ENCODE peak calls at places on chromosomes 3 and 15, in ten cellular contexts. One of them, this sample, is unnamed.

GRCh38 chr3:182651461-182651860 is 141.8 kb upstream of the ATP11B start:
- DNase-seq in stromal cell of bone marrow: no peak
- DNase-seq in HEK293T: no peak
- DNase-seq in substantia nigra: no peak
- DNase-seq in germinal center: no peak
- DNase-seq in mammary epithelial cell: no peak
- DNase-seq in foreskin fibroblast: no peak
- DNase-seq in HTR-8/SVneo: no peak
- DNase-seq in effector memory CD8-positive, alpha-beta T cell: no peak
- DNase-seq in breast epithelium: no peak
- DNase-seq in this sample: no peak

GRCh38 chr3:61812517-61812916 is 251.1 kb downstream of the PTPRG start:
- DNase-seq in effector memory CD8-positive, alpha-beta T cell: no peak
- DNase-seq in substantia nigra: no peak
- DNase-seq in HTR-8/SVneo: no peak
- DNase-seq in HEK293T: no peak
- DNase-seq in stromal cell of bone marrow: no peak
- DNase-seq in mammary epithelial cell: no peak
- DNase-seq in germinal center: no peak
- DNase-seq in foreskin fibroblast: peak; percentile 21
- DNase-seq in breast epithelium: no peak
- DNase-seq in this sample: no peak

GRCh38 chr3:194925614-194926013 is 239.9 kb downstream of the FAM43A start:
- DNase-seq in foreskin fibroblast: no peak
- DNase-seq in substantia nigra: no peak
- DNase-seq in germinal center: no peak
- DNase-seq in mammary epithelial cell: no peak
- DNase-seq in HEK293T: no peak
- DNase-seq in effector memory CD8-positive, alpha-beta T cell: no peak
- DNase-seq in HTR-8/SVneo: no peak
- DNase-seq in stromal cell of bone marrow: no peak
- DNase-seq in breast epithelium: no peak
- DNase-seq in this sample: no peak

GRCh38 chr15:59295742-59296090 is 77.0 kb downstream of the MYO1E start:
- DNase-seq in effector memory CD8-positive, alpha-beta T cell: no peak
- DNase-seq in HTR-8/SVneo: no peak
- DNase-seq in HEK293T: no peak
- DNase-seq in germinal center: no peak
- DNase-seq in mammary epithelial cell: no peak
- DNase-seq in stromal cell of bone marrow: no peak
- DNase-seq in breast epithelium: no peak
- DNase-seq in substantia nigra: no peak
- DNase-seq in foreskin fibroblast: no peak
- DNase-seq in this sample: no peak

GRCh38 chr3:130390079-130390478 is 44.6 kb downstream of the COL6A5 start:
- DNase-seq in mammary epithelial cell: peak; percentile 15
- DNase-seq in HTR-8/SVneo: no peak
- DNase-seq in germinal center: no peak
- DNase-seq in HEK293T: no peak
- DNase-seq in foreskin fibroblast: no peak
- DNase-seq in effector memory CD8-positive, alpha-beta T cell: no peak
- DNase-seq in stromal cell of bone marrow: no peak
- DNase-seq in substantia nigra: no peak
- DNase-seq in breast epithelium: no peak
- DNase-seq in this sample: no peak

GRCh38 chr3:13572926-13573623 is 24.1 kb downstream of the FBLN2 start:
- DNase-seq in germinal center: no peak
- DNase-seq in effector memory CD8-positive, alpha-beta T cell: no peak
- DNase-seq in mammary epithelial cell: no peak
- DNase-seq in HTR-8/SVneo: no peak
- DNase-seq in stromal cell of bone marrow: no peak
- DNase-seq in substantia nigra: no peak
- DNase-seq in HEK293T: no peak
- DNase-seq in foreskin fibroblast: no peak
- DNase-seq in breast epithelium: no peak
- DNase-seq in this sample: no peak

GRCh38 chr15:100873029-100873677 is 6.5 kb upstream of the ALDH1A3 start:
- DNase-seq in effector memory CD8-positive, alpha-beta T cell: peak; percentile 33
- DNase-seq in stromal cell of bone marrow: peak; percentile 77
- DNase-seq in foreskin fibroblast: peak; percentile 91
- DNase-seq in HTR-8/SVneo: peak; percentile 79
- DNase-seq in HEK293T: peak; percentile 79
- DNase-seq in substantia nigra: peak; percentile 55
- DNase-seq in breast epithelium: no peak
- DNase-seq in mammary epithelial cell: peak; percentile 85
- DNase-seq in germinal center: peak; percentile 68
- DNase-seq in this sample: peak; percentile 69

GRCh38 chr3:190505381-190506003 is 8.4 kb upstream of the IL1RAP start:
- DNase-seq in HTR-8/SVneo: no peak
- DNase-seq in foreskin fibroblast: no peak
- DNase-seq in effector memory CD8-positive, alpha-beta T cell: no peak
- DNase-seq in mammary epithelial cell: no peak
- DNase-seq in breast epithelium: no peak
- DNase-seq in HEK293T: no peak
- DNase-seq in substantia nigra: no peak
- DNase-seq in stromal cell of bone marrow: no peak
- DNase-seq in germinal center: no peak
- DNase-seq in this sample: no peak

GRCh38 chr15:90024406-90024805 is 23.3 kb downstream of the ZNF710 start:
- DNase-seq in stromal cell of bone marrow: no peak
- DNase-seq in HTR-8/SVneo: no peak
- DNase-seq in HEK293T: no peak
- DNase-seq in effector memory CD8-positive, alpha-beta T cell: no peak
- DNase-seq in breast epithelium: no peak
- DNase-seq in germinal center: no peak
- DNase-seq in mammary epithelial cell: no peak
- DNase-seq in foreskin fibroblast: no peak
- DNase-seq in substantia nigra: no peak
- DNase-seq in this sample: no peak

GRCh38 chr3:53813876-53814275 is 32.3 kb downstream of the CHDH start:
- DNase-seq in substantia nigra: no peak
- DNase-seq in HEK293T: no peak
- DNase-seq in effector memory CD8-positive, alpha-beta T cell: no peak
- DNase-seq in stromal cell of bone marrow: no peak
- DNase-seq in breast epithelium: no peak
- DNase-seq in mammary epithelial cell: no peak
- DNase-seq in HTR-8/SVneo: no peak
- DNase-seq in foreskin fibroblast: no peak
- DNase-seq in germinal center: no peak
- DNase-seq in this sample: no peak

GRCh38 chr15:51203797-51204196 is 109.1 kb upstream of the TNFAIP8L3 start:
- DNase-seq in effector memory CD8-positive, alpha-beta T cell: no peak
- DNase-seq in stromal cell of bone marrow: peak; percentile 92
- DNase-seq in breast epithelium: no peak
- DNase-seq in HTR-8/SVneo: no peak
- DNase-seq in mammary epithelial cell: peak; percentile 65
- DNase-seq in HEK293T: no peak
- DNase-seq in foreskin fibroblast: peak; percentile 95
- DNase-seq in substantia nigra: no peak
- DNase-seq in germinal center: no peak
- DNase-seq in this sample: no peak

GRCh38 chr15:65184944-65185717 is at the start of gene CLPX:
- DNase-seq in effector memory CD8-positive, alpha-beta T cell: peak; percentile 87
- DNase-seq in substantia nigra: peak; percentile 82
- DNase-seq in germinal center: peak; percentile 93
- DNase-seq in stromal cell of bone marrow: peak; percentile 81
- DNase-seq in HEK293T: peak; percentile 82
- DNase-seq in breast epithelium: peak; percentile 84
- DNase-seq in HTR-8/SVneo: peak; percentile 95
- DNase-seq in foreskin fibroblast: peak; percentile 97
- DNase-seq in mammary epithelial cell: peak; percentile 90
- DNase-seq in this sample: peak; percentile 56

GRCh38 chr3:45499529-45499928 is 95.0 kb upstream of the LIMD1 start:
- DNase-seq in germinal center: no peak
- DNase-seq in HEK293T: no peak
- DNase-seq in effector memory CD8-positive, alpha-beta T cell: no peak
- DNase-seq in breast epithelium: no peak
- DNase-seq in stromal cell of bone marrow: no peak
- DNase-seq in foreskin fibroblast: peak; percentile 61
- DNase-seq in substantia nigra: no peak
- DNase-seq in HTR-8/SVneo: no peak
- DNase-seq in mammary epithelial cell: peak; percentile 30
- DNase-seq in this sample: peak; percentile 38

GRCh38 chr15:89052474-89052873 is 35.8 kb upstream of the ABHD2 start:
- DNase-seq in substantia nigra: no peak
- DNase-seq in effector memory CD8-positive, alpha-beta T cell: no peak
- DNase-seq in foreskin fibroblast: peak; percentile 88
- DNase-seq in stromal cell of bone marrow: peak; percentile 94
- DNase-seq in mammary epithelial cell: peak; percentile 51
- DNase-seq in HTR-8/SVneo: no peak
- DNase-seq in germinal center: no peak
- DNase-seq in HEK293T: no peak
- DNase-seq in breast epithelium: no peak
- DNase-seq in this sample: no peak

This sample was measured in T47D.